ENCODE peak calls at places on chromosomes 6 and 20, in seven cellular contexts. F is activated naive CD4-positive, alpha-beta T cell treated with anti-CD3 and anti-CD28 coated beads, Interleukin-2, amount 50 U/mL, for 72 hours; B is adrenal gland; A is stimulated activated CD4-positive, alpha-beta T cell treated with anti-CD3 and anti-CD28 coated beads, Interleukin-12 subunit alpha, Interleukin-12 subunit beta, amount 100 ng/mL, for 4 hours; I is WERI-Rb-1; C is activated T-cell treated with anti-CD3 and anti-CD28 coated beads, Interleukin-2, amount 50 U/mL, for 1 hour; U is endothelial cell. V is an unnamed sample.

GRCh38 chr6:75084872-75085381 is 120.9 kb downstream of the COL12A1 start:
- DNase-seq in U (peak; percentile 51), I (no peak), F (no peak), A (no peak), B (peak; percentile 31), C (no peak), V (peak; percentile 58)

GRCh38 chr20:51379601-51380341 is 162.7 kb downstream of the NFATC2 start:
- DNase-seq in C (no peak), B (no peak), F (no peak), I (no peak), U (no peak), A (no peak), V (no peak)

GRCh38 chr6:148441454-148441911 is 98.8 kb downstream of the SASH1 start:
- DNase-seq in B (no peak), C (no peak), A (no peak), I (no peak), U (no peak), F (no peak), V (no peak)

GRCh38 chr20:18287546-18287914 is 797 bp upstream of the ZNF133 start:
- DNase-seq in F (no peak), A (no peak), C (no peak), B (peak; percentile 41), I (peak; percentile 16), U (no peak), V (no peak)

GRCh38 chr6:37807656-37808055 is 11.9 kb upstream of the ZFAND3 start:
- DNase-seq in U (no peak), F (no peak), A (no peak), B (no peak), I (peak; percentile 96), C (no peak), V (no peak)

GRCh38 chr20:64116541-64117423 is 9.4 kb upstream of the NPBWR2 start:
- DNase-seq in B (peak; percentile 15), A (no peak), C (peak; percentile 14), U (no peak), F (peak; percentile 48), I (no peak), V (peak; percentile 23)

GRCh38 chr6:25006565-25007001 is 70.8 kb upstream of the RIPOR2 start:
- DNase-seq in A (no peak), I (no peak), B (peak; percentile 38), U (peak; percentile 24), C (peak; percentile 42), F (no peak), V (peak; percentile 72)

GRCh38 chr6:29710281-29710941 is 12.8 kb upstream of the HLA-F start:
- DNase-seq in B (no peak), F (no peak), U (no peak), A (no peak), C (no peak), I (no peak), V (no peak)

GRCh38 chr20:1826046-1826445 is 69.2 kb upstream of the SIRPA start:
- DNase-seq in A (no peak), I (no peak), B (no peak), F (no peak), C (no peak), U (no peak), V (no peak)

GRCh38 chr20:9839626-9840025 is 750 bp upstream of the PAK5 start:
- DNase-seq in U (no peak), A (no peak), C (no peak), I (no peak), B (no peak), F (no peak), V (no peak)

GRCh38 chr20:48759631-48760245 is 68.1 kb downstream of the PREX1 start:
- DNase-seq in F (no peak), B (no peak), I (no peak), C (no peak), A (no peak), U (no peak), V (no peak)

GRCh38 chr6:70124443-70124842 is 178.4 kb downstream of the COL9A1 start:
- DNase-seq in B (no peak), U (no peak), C (no peak), A (no peak), F (no peak), I (no peak), V (no peak)

GRCh38 chr20:57312138-57312537 is 17.5 kb upstream of the SPO11 start:
- DNase-seq in A (no peak), I (no peak), B (no peak), U (no peak), C (no peak), F (no peak), V (no peak)

GRCh38 chr6:41489284-41489851 is 56.8 kb upstream of the FOXP4 start:
- DNase-seq in C (no peak), B (no peak), U (no peak), A (no peak), F (no peak), I (no peak), V (no peak)

GRCh38 chr6:33430991-33431879 is 11.4 kb downstream of the SYNGAP1 start:
- DNase-seq in I (peak; percentile 89), F (no peak), C (peak; percentile 82), U (peak; percentile 84), A (peak; percentile 69), B (no peak), V (peak; percentile 43)

GRCh38 chr6:160240691-160241084 is 17.9 kb downstream of the SLC22A2 start:
- DNase-seq in C (no peak), B (no peak), A (no peak), F (no peak), I (no peak), U (no peak), V (no peak)

GRCh38 chr6:157898169-157898568 is 75.1 kb downstream of the SNX9 start:
- DNase-seq in B (no peak), U (no peak), I (peak; percentile 17), F (no peak), C (no peak), A (no peak), V (no peak)

GRCh38 chr6:135212935-135213334 is 31.8 kb downstream of the MYB start:
- DNase-seq in U (no peak), I (no peak), A (no peak), B (no peak), C (no peak), F (no peak), V (no peak)

GRCh38 chr6:72661408-72661807 is 39.5 kb downstream of the KCNQ5 start:
- DNase-seq in I (no peak), F (no peak), A (no peak), C (no peak), U (no peak), B (no peak), V (no peak)

GRCh38 chr6:25010166-25010565 is 74.4 kb upstream of the RIPOR2 start:
- DNase-seq in A (no peak), C (no peak), B (no peak), F (no peak), U (no peak), I (peak; percentile 70), V (no peak)

V was measured in stomach.